ENCODE peak calls at places on chromosomes 13 and 19, in five cellular contexts. One of them, this sample, is unnamed.

GRCh38 chr19:15412832-15413231 is 6.0 kb downstream of the AKAP8L start:
- DNase-seq in HTR-8/SVneo: no peak
- DNase-seq in naive thymus-derived CD8-positive, alpha-beta T cell: no peak
- DNase-seq in activated effector memory CD4-positive, alpha-beta T cell treated with Interleukin-2 at 50 U/mL for 16 hours: no peak
- DNase-seq in pons: no peak
- DNase-seq in this sample: no peak

GRCh38 chr19:10918359-10918758 is 10.1 kb downstream of the YIPF2 start:
- DNase-seq in pons: no peak
- DNase-seq in naive thymus-derived CD8-positive, alpha-beta T cell: no peak
- DNase-seq in HTR-8/SVneo: no peak
- DNase-seq in activated effector memory CD4-positive, alpha-beta T cell treated with Interleukin-2 at 50 U/mL for 16 hours: no peak
- DNase-seq in this sample: no peak

GRCh38 chr13:109336730-109337129 is 449.7 kb downstream of the IRS2 start:
- DNase-seq in activated effector memory CD4-positive, alpha-beta T cell treated with Interleukin-2 at 50 U/mL for 16 hours: no peak
- DNase-seq in pons: no peak
- DNase-seq in naive thymus-derived CD8-positive, alpha-beta T cell: no peak
- DNase-seq in HTR-8/SVneo: no peak
- DNase-seq in this sample: peak

GRCh38 chr19:13902993-13903555 is 2.8 kb downstream of the BRME1 start:
- DNase-seq in naive thymus-derived CD8-positive, alpha-beta T cell: peak
- DNase-seq in HTR-8/SVneo: no peak
- DNase-seq in pons: no peak
- DNase-seq in activated effector memory CD4-positive, alpha-beta T cell treated with Interleukin-2 at 50 U/mL for 16 hours: peak
- DNase-seq in this sample: peak

GRCh38 chr19:36488816-36489138 is 584 bp downstream of the ZNF566 start:
- DNase-seq in activated effector memory CD4-positive, alpha-beta T cell treated with Interleukin-2 at 50 U/mL for 16 hours: no peak
- DNase-seq in HTR-8/SVneo: peak
- DNase-seq in pons: peak
- DNase-seq in naive thymus-derived CD8-positive, alpha-beta T cell: no peak
- DNase-seq in this sample: no peak

GRCh38 chr13:90105881-90106496 is 1241.5 kb upstream of the MIR17HG start:
- DNase-seq in pons: no peak
- DNase-seq in HTR-8/SVneo: peak
- DNase-seq in activated effector memory CD4-positive, alpha-beta T cell treated with Interleukin-2 at 50 U/mL for 16 hours: no peak
- DNase-seq in naive thymus-derived CD8-positive, alpha-beta T cell: no peak
- DNase-seq in this sample: no peak

GRCh38 chr19:46614114-46614701 is 10.7 kb downstream of the PTGIR start:
- DNase-seq in pons: peak
- DNase-seq in naive thymus-derived CD8-positive, alpha-beta T cell: peak
- DNase-seq in activated effector memory CD4-positive, alpha-beta T cell treated with Interleukin-2 at 50 U/mL for 16 hours: peak
- DNase-seq in HTR-8/SVneo: peak
- DNase-seq in this sample: peak

GRCh38 chr19:4744451-4745170 is 21.0 kb upstream of the DPP9 start:
- DNase-seq in naive thymus-derived CD8-positive, alpha-beta T cell: no peak
- DNase-seq in pons: no peak
- DNase-seq in HTR-8/SVneo: peak
- DNase-seq in activated effector memory CD4-positive, alpha-beta T cell treated with Interleukin-2 at 50 U/mL for 16 hours: no peak
- DNase-seq in this sample: peak

GRCh38 chr13:50401721-50402510 is 386.7 kb downstream of the KCNRG start:
- DNase-seq in naive thymus-derived CD8-positive, alpha-beta T cell: no peak
- DNase-seq in pons: no peak
- DNase-seq in HTR-8/SVneo: no peak
- DNase-seq in activated effector memory CD4-positive, alpha-beta T cell treated with Interleukin-2 at 50 U/mL for 16 hours: no peak
- DNase-seq in this sample: no peak

GRCh38 chr19:45547965-45548609 is 36.5 kb downstream of the OPA3 start:
- DNase-seq in naive thymus-derived CD8-positive, alpha-beta T cell: no peak
- DNase-seq in activated effector memory CD4-positive, alpha-beta T cell treated with Interleukin-2 at 50 U/mL for 16 hours: no peak
- DNase-seq in HTR-8/SVneo: no peak
- DNase-seq in pons: no peak
- DNase-seq in this sample: peak

GRCh38 chr13:26494591-26494990 is 62.9 kb upstream of the WASF3 start:
- DNase-seq in pons: no peak
- DNase-seq in naive thymus-derived CD8-positive, alpha-beta T cell: no peak
- DNase-seq in activated effector memory CD4-positive, alpha-beta T cell treated with Interleukin-2 at 50 U/mL for 16 hours: no peak
- DNase-seq in HTR-8/SVneo: no peak
- DNase-seq in this sample: no peak

GRCh38 chr13:20191311-20191901 is 1.3 kb downstream of the GJB2 start:
- DNase-seq in pons: no peak
- DNase-seq in naive thymus-derived CD8-positive, alpha-beta T cell: no peak
- DNase-seq in activated effector memory CD4-positive, alpha-beta T cell treated with Interleukin-2 at 50 U/mL for 16 hours: no peak
- DNase-seq in HTR-8/SVneo: no peak
- DNase-seq in this sample: no peak

GRCh38 chr13:63910406-63910957 is 2494.8 kb upstream of the PCDH20 start:
- DNase-seq in HTR-8/SVneo: no peak
- DNase-seq in activated effector memory CD4-positive, alpha-beta T cell treated with Interleukin-2 at 50 U/mL for 16 hours: no peak
- DNase-seq in pons: peak
- DNase-seq in naive thymus-derived CD8-positive, alpha-beta T cell: no peak
- DNase-seq in this sample: no peak

GRCh38 chr19:17159466-17160393 is 55.4 kb upstream of the USE1 start:
- DNase-seq in naive thymus-derived CD8-positive, alpha-beta T cell: no peak
- DNase-seq in pons: no peak
- DNase-seq in activated effector memory CD4-positive, alpha-beta T cell treated with Interleukin-2 at 50 U/mL for 16 hours: no peak
- DNase-seq in HTR-8/SVneo: no peak
- DNase-seq in this sample: no peak

GRCh38 chr19:45879971-45880370 is 6.0 kb downstream of the IRF2BP1 start:
- DNase-seq in HTR-8/SVneo: no peak
- DNase-seq in pons: no peak
- DNase-seq in naive thymus-derived CD8-positive, alpha-beta T cell: no peak
- DNase-seq in activated effector memory CD4-positive, alpha-beta T cell treated with Interleukin-2 at 50 U/mL for 16 hours: no peak
- DNase-seq in this sample: no peak

GRCh38 chr19:50003254-50003788 is 21.9 kb downstream of the VRK3 start:
- DNase-seq in naive thymus-derived CD8-positive, alpha-beta T cell: no peak
- DNase-seq in HTR-8/SVneo: no peak
- DNase-seq in activated effector memory CD4-positive, alpha-beta T cell treated with Interleukin-2 at 50 U/mL for 16 hours: no peak
- DNase-seq in pons: no peak
- DNase-seq in this sample: no peak

GRCh38 chr19:46761418-46761831 is 15.2 kb upstream of the STRN4 start:
- DNase-seq in HTR-8/SVneo: no peak
- DNase-seq in activated effector memory CD4-positive, alpha-beta T cell treated with Interleukin-2 at 50 U/mL for 16 hours: no peak
- DNase-seq in pons: no peak
- DNase-seq in naive thymus-derived CD8-positive, alpha-beta T cell: no peak
- DNase-seq in this sample: no peak

GRCh38 chr19:27742041-27742440 is 1470.9 kb downstream of the UQCRFS1 start:
- DNase-seq in pons: no peak
- DNase-seq in HTR-8/SVneo: no peak
- DNase-seq in naive thymus-derived CD8-positive, alpha-beta T cell: no peak
- DNase-seq in activated effector memory CD4-positive, alpha-beta T cell treated with Interleukin-2 at 50 U/mL for 16 hours: no peak
- DNase-seq in this sample: no peak

GRCh38 chr19:6774821-6775707 is 2.6 kb downstream of the VAV1 start:
- DNase-seq in HTR-8/SVneo: no peak
- DNase-seq in pons: peak
- DNase-seq in naive thymus-derived CD8-positive, alpha-beta T cell: no peak
- DNase-seq in activated effector memory CD4-positive, alpha-beta T cell treated with Interleukin-2 at 50 U/mL for 16 hours: no peak
- DNase-seq in this sample: no peak

GRCh38 chr19:51370230-51370629 is 1.4 kb upstream of the CLDND2 start:
- DNase-seq in pons: no peak
- DNase-seq in naive thymus-derived CD8-positive, alpha-beta T cell: no peak
- DNase-seq in HTR-8/SVneo: no peak
- DNase-seq in activated effector memory CD4-positive, alpha-beta T cell treated with Interleukin-2 at 50 U/mL for 16 hours: no peak
- DNase-seq in this sample: no peak

GRCh38 chr13:49551245-49551644 is 34.1 kb downstream of the RCBTB1 start:
- DNase-seq in activated effector memory CD4-positive, alpha-beta T cell treated with Interleukin-2 at 50 U/mL for 16 hours: no peak
- DNase-seq in naive thymus-derived CD8-positive, alpha-beta T cell: no peak
- DNase-seq in pons: no peak
- DNase-seq in HTR-8/SVneo: no peak
- DNase-seq in this sample: no peak

GRCh38 chr19:32873560-32873959 is 4.0 kb upstream of the SLC7A9 start:
- DNase-seq in naive thymus-derived CD8-positive, alpha-beta T cell: no peak
- DNase-seq in activated effector memory CD4-positive, alpha-beta T cell treated with Interleukin-2 at 50 U/mL for 16 hours: no peak
- DNase-seq in HTR-8/SVneo: no peak
- DNase-seq in pons: no peak
- DNase-seq in this sample: no peak

GRCh38 chr19:3057275-3057714 is 5.0 kb downstream of the TLE5 start:
- DNase-seq in pons: peak
- DNase-seq in naive thymus-derived CD8-positive, alpha-beta T cell: no peak
- DNase-seq in activated effector memory CD4-positive, alpha-beta T cell treated with Interleukin-2 at 50 U/mL for 16 hours: no peak
- DNase-seq in HTR-8/SVneo: no peak
- DNase-seq in this sample: peak

GRCh38 chr19:17743874-17744273 is 7.4 kb upstream of the FCHO1 start:
- DNase-seq in pons: no peak
- DNase-seq in HTR-8/SVneo: no peak
- DNase-seq in activated effector memory CD4-positive, alpha-beta T cell treated with Interleukin-2 at 50 U/mL for 16 hours: no peak
- DNase-seq in naive thymus-derived CD8-positive, alpha-beta T cell: no peak
- DNase-seq in this sample: no peak

GRCh38 chr19:3783660-3784584 is 2.3 kb downstream of the MATK start:
- DNase-seq in activated effector memory CD4-positive, alpha-beta T cell treated with Interleukin-2 at 50 U/mL for 16 hours: peak
- DNase-seq in naive thymus-derived CD8-positive, alpha-beta T cell: peak
- DNase-seq in HTR-8/SVneo: no peak
- DNase-seq in pons: no peak
- DNase-seq in this sample: no peak

GRCh38 chr19:16335226-16335625 is 10.6 kb downstream of the KLF2 start:
- DNase-seq in HTR-8/SVneo: no peak
- DNase-seq in activated effector memory CD4-positive, alpha-beta T cell treated with Interleukin-2 at 50 U/mL for 16 hours: no peak
- DNase-seq in naive thymus-derived CD8-positive, alpha-beta T cell: no peak
- DNase-seq in pons: no peak
- DNase-seq in this sample: no peak

GRCh38 chr19:8501968-8502367 is 472 bp downstream of the PRAM1 start:
- DNase-seq in activated effector memory CD4-positive, alpha-beta T cell treated with Interleukin-2 at 50 U/mL for 16 hours: no peak
- DNase-seq in naive thymus-derived CD8-positive, alpha-beta T cell: no peak
- DNase-seq in HTR-8/SVneo: no peak
- DNase-seq in pons: no peak
- DNase-seq in this sample: no peak

GRCh38 chr13:40245567-40245966 is 420.9 kb downstream of the FOXO1 start:
- DNase-seq in naive thymus-derived CD8-positive, alpha-beta T cell: no peak
- DNase-seq in HTR-8/SVneo: no peak
- DNase-seq in pons: no peak
- DNase-seq in activated effector memory CD4-positive, alpha-beta T cell treated with Interleukin-2 at 50 U/mL for 16 hours: no peak
- DNase-seq in this sample: no peak

GRCh38 chr13:60583911-60584753 is 187.1 kb downstream of the TDRD3 start:
- DNase-seq in activated effector memory CD4-positive, alpha-beta T cell treated with Interleukin-2 at 50 U/mL for 16 hours: no peak
- DNase-seq in HTR-8/SVneo: no peak
- DNase-seq in naive thymus-derived CD8-positive, alpha-beta T cell: no peak
- DNase-seq in pons: no peak
- DNase-seq in this sample: peak

GRCh38 chr19:41707502-41707812 is 969 bp upstream of the CEACAM5 start:
- DNase-seq in pons: no peak
- DNase-seq in naive thymus-derived CD8-positive, alpha-beta T cell: no peak
- DNase-seq in HTR-8/SVneo: no peak
- DNase-seq in activated effector memory CD4-positive, alpha-beta T cell treated with Interleukin-2 at 50 U/mL for 16 hours: no peak
- DNase-seq in this sample: peak

GRCh38 chr19:1266818-1267440 is 2.2 kb upstream of the CIRBP start:
- DNase-seq in pons: peak
- DNase-seq in naive thymus-derived CD8-positive, alpha-beta T cell: peak
- DNase-seq in activated effector memory CD4-positive, alpha-beta T cell treated with Interleukin-2 at 50 U/mL for 16 hours: peak
- DNase-seq in HTR-8/SVneo: no peak
- DNase-seq in this sample: peak

GRCh38 chr19:43596842-43597461 is 557 bp downstream of the ZNF576 start:
- DNase-seq in HTR-8/SVneo: no peak
- DNase-seq in naive thymus-derived CD8-positive, alpha-beta T cell: peak
- DNase-seq in activated effector memory CD4-positive, alpha-beta T cell treated with Interleukin-2 at 50 U/mL for 16 hours: no peak
- DNase-seq in pons: no peak
- DNase-seq in this sample: no peak

GRCh38 chr19:48858984-48859710 is 9.3 kb downstream of the PLEKHA4 start:
- DNase-seq in HTR-8/SVneo: no peak
- DNase-seq in activated effector memory CD4-positive, alpha-beta T cell treated with Interleukin-2 at 50 U/mL for 16 hours: peak
- DNase-seq in pons: peak
- DNase-seq in naive thymus-derived CD8-positive, alpha-beta T cell: peak
- DNase-seq in this sample: no peak

GRCh38 chr13:40946485-40946884 is 72.6 kb downstream of the ELF1 start:
- DNase-seq in naive thymus-derived CD8-positive, alpha-beta T cell: no peak
- DNase-seq in HTR-8/SVneo: no peak
- DNase-seq in activated effector memory CD4-positive, alpha-beta T cell treated with Interleukin-2 at 50 U/mL for 16 hours: no peak
- DNase-seq in pons: no peak
- DNase-seq in this sample: no peak

GRCh38 chr19:8526345-8527062 is 12.5 kb upstream of the ZNF414 start:
- DNase-seq in activated effector memory CD4-positive, alpha-beta T cell treated with Interleukin-2 at 50 U/mL for 16 hours: no peak
- DNase-seq in HTR-8/SVneo: peak
- DNase-seq in naive thymus-derived CD8-positive, alpha-beta T cell: no peak
- DNase-seq in pons: peak
- DNase-seq in this sample: peak

GRCh38 chr19:30371157-30371845 is 883 bp upstream of the ZNF536 start:
- DNase-seq in HTR-8/SVneo: no peak
- DNase-seq in pons: peak
- DNase-seq in naive thymus-derived CD8-positive, alpha-beta T cell: no peak
- DNase-seq in activated effector memory CD4-positive, alpha-beta T cell treated with Interleukin-2 at 50 U/mL for 16 hours: no peak
- DNase-seq in this sample: no peak

GRCh38 chr19:38852231-38853044 is 2.7 kb upstream of the HNRNPL start:
- DNase-seq in HTR-8/SVneo: peak
- DNase-seq in activated effector memory CD4-positive, alpha-beta T cell treated with Interleukin-2 at 50 U/mL for 16 hours: peak
- DNase-seq in naive thymus-derived CD8-positive, alpha-beta T cell: peak
- DNase-seq in pons: peak
- DNase-seq in this sample: peak

GRCh38 chr13:19597523-19597922 is 35.9 kb upstream of the MPHOSPH8 start:
- DNase-seq in activated effector memory CD4-positive, alpha-beta T cell treated with Interleukin-2 at 50 U/mL for 16 hours: no peak
- DNase-seq in pons: no peak
- DNase-seq in HTR-8/SVneo: no peak
- DNase-seq in naive thymus-derived CD8-positive, alpha-beta T cell: no peak
- DNase-seq in this sample: peak

GRCh38 chr19:35368378-35368777 is 2.5 kb upstream of the GPR42 start:
- DNase-seq in naive thymus-derived CD8-positive, alpha-beta T cell: no peak
- DNase-seq in activated effector memory CD4-positive, alpha-beta T cell treated with Interleukin-2 at 50 U/mL for 16 hours: no peak
- DNase-seq in pons: no peak
- DNase-seq in HTR-8/SVneo: no peak
- DNase-seq in this sample: no peak

GRCh38 chr13:57409121-57409520 is 222.4 kb upstream of the PCDH17 start:
- DNase-seq in HTR-8/SVneo: no peak
- DNase-seq in activated effector memory CD4-positive, alpha-beta T cell treated with Interleukin-2 at 50 U/mL for 16 hours: no peak
- DNase-seq in naive thymus-derived CD8-positive, alpha-beta T cell: no peak
- DNase-seq in pons: peak
- DNase-seq in this sample: no peak

This sample was measured in A549.